ENCODE peak calls at places on chromosomes 12 and 14, in four cellular contexts. Q, P, R and I are unnamed samples.
A peak's percentile ranks its signal among the peaks of the same experiment; 100 is the strongest.

GRCh38 chr12:69653703-69654102 is 43.0 kb upstream of the LRRC10 start:
- DNase-seq in Q (peak; percentile 68), P (no peak), R (no peak), I (no peak)

GRCh38 chr14:32426596-32427408 is 97.7 kb downstream of the AKAP6 start:
- DNase-seq in Q (no peak), P (no peak), R (no peak), I (no peak)

GRCh38 chr12:6960291-6961277 is 9.4 kb downstream of the PTPN6 start:
- DNase-seq in Q (peak; percentile 33), P (peak; percentile 65), R (no peak), I (no peak)

GRCh38 chr12:57837779-57838562 is 8.6 kb downstream of the CTDSP2 start:
- DNase-seq in Q (peak; percentile 77), P (no peak), R (no peak), I (peak; percentile 77)

GRCh38 chr12:10847701-10848100 is 1.6 kb downstream of the PRR4 start:
- DNase-seq in Q (no peak), P (no peak), R (no peak), I (no peak)

GRCh38 chr14:91229743-91230200 is 14.7 kb downstream of the GPR68 start:
- DNase-seq in Q (no peak), P (no peak), R (no peak), I (no peak)

GRCh38 chr12:109134186-109134917 is 18.0 kb downstream of the ACACB start:
- DNase-seq in Q (peak; percentile 72), P (peak; percentile 73), R (no peak), I (no peak)

GRCh38 chr14:61475316-61475715 is 153.9 kb downstream of the PRKCH start:
- DNase-seq in Q (peak; percentile 90), P (no peak), R (no peak), I (no peak)

GRCh38 chr14:92108345-92109254 is 2.2 kb upstream of the ATXN3 start:
- DNase-seq in Q (no peak), P (no peak), R (no peak), I (no peak)

GRCh38 chr12:126202138-126202537 is 1136.9 kb downstream of the AACS start:
- DNase-seq in Q (no peak), P (no peak), R (no peak), I (no peak)
- TF ChIP-seq CTCF in Q (no peak), P (no peak), R (no peak), I (no peak)

DNA sequence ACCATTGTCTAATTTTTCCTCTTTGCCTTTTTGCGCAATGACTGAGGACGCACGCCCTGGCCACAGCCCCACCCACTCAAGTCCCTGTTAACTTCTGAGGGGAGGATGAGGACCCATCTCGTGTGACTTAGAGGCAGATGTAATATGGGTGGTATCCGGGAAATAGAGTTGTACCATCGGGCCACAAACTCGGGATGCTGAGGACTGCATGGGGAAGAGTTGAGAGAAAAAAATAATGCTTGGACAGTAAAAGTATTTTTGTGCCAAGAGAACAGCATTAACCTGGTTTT is 263 bp downstream of the RAD9B start:
- DNase-seq in Q (no peak), P (no peak), R (no peak), I (no peak)
- H3K4me3 ChIP-seq in Q (no peak overlapping the region), P (peak overlapping the region; percentile 97), R (peak overlapping the region; percentile 90), I (peak overlapping the region; percentile 99)

DNA sequence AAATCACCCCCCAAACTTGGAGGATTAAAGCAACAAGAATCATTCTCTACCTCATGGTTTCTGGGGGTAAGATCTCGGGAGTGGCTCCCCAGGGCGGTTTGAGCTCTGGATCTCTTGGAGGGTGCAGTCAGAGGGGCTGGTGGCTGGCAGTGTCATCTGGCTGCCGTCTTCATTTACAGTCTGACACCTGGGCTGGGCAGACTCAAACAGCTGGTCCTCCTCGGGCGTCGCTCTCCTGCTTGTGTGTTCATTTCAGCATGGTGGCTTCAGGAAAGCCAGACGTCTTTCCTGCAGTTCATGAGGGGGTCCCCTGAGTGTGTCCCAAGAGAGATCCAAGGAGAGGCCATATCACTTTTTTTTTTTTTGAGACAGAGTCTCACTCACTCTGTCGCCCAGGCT is 66.5 kb upstream of the NCOR2 start:
- DNase-seq in Q (peak; percentile 58), P (no peak), R (no peak), I (peak; percentile 65)
- H3K27ac ChIP-seq in Q (no peak overlapping the region), P (no peak overlapping the region), R (no peak overlapping the region), I (peak overlapping the region; percentile 62)

GRCh38 chr14:63543826-63544320 is 696 bp upstream of the PPP2R5E start:
- DNase-seq in Q (no peak), P (no peak), R (no peak), I (no peak)

GRCh38 chr14:63543000-63543825 is at the start of gene PPP2R5E:
- DNase-seq in Q (peak; percentile 99), P (peak; percentile 99), R (peak; percentile 99), I (peak; percentile 96)

GRCh38 chr14:63542231-63542999 is 762 bp downstream of the PPP2R5E start:
- DNase-seq in Q (no peak), P (peak; percentile 66), R (peak; percentile 20), I (no peak)

GRCh38 chr14:63545431-63545830 is 2.3 kb upstream of the PPP2R5E start:
- DNase-seq in Q (no peak), P (no peak), R (no peak), I (no peak)

DNA sequence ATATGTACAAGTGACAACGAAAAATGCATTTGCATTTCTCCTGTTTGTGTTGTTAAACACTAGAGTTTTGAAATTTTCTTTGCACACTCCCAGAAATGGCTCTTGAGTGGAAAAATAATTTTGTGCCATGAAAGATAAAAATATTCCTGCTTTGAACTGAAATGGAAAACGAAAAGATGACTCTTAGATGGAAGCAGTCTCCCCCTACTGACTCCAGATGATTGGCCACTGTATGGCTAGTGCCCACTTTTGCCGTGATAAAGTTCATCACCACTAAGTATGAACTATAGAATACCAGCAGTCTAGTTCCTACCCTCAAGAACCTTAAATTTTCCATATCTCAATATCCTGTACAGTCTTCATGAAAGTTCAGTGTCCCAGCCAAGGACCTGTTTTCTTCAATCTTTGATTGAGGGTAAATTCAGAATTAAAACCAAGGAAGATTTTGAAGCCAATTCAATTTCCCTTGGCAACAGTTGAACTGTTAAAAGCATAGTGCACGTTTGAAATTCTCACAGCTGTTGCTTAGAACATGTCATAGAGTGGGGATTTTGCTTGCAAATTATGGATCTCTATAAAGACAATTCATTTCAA is 1.6 kb upstream of the PPP2R5E start:
- DNase-seq in Q (peak; percentile 63), P (no peak), R (no peak), I (no peak)
- TF ChIP-seq CTCF in Q (peak; percentile 67), P (peak; percentile 24), R (no peak), I (peak; percentile 29)

GRCh38 chr12:95339086-95339788 is 121.6 kb downstream of the VEZT start:
- DNase-seq in Q (no peak), P (no peak), R (no peak), I (no peak)

GRCh38 chr12:95336387-95337067 is 118.9 kb downstream of the VEZT start:
- DNase-seq in Q (peak; percentile 91), P (peak; percentile 86), R (peak; percentile 75), I (peak; percentile 68)

GRCh38 chr12:95337176-95337575 is 119.6 kb downstream of the VEZT start:
- DNase-seq in Q (peak; percentile 35), P (no peak), R (no peak), I (no peak)

GRCh38 chr12:95335948-95336347 is 118.3 kb downstream of the VEZT start:
- DNase-seq in Q (peak; percentile 47), P (no peak), R (no peak), I (no peak)
- H3K4me3 ChIP-seq in Q (no peak overlapping the region), P (no peak overlapping the region), R (no peak overlapping the region), I (no peak overlapping the region)

GRCh38 chr12:116382456-116382902 is 105.0 kb upstream of the MED13L start:
- DNase-seq in Q (peak; percentile 48), P (no peak), R (no peak), I (no peak)
- H3K27ac ChIP-seq in Q (peak overlapping the region; percentile 95), P (peak overlapping the region; percentile 21), R (peak overlapping the region; percentile 68), I (peak overlapping the region; percentile 18)

GRCh38 chr14:95198320-95198719 is 41.0 kb upstream of the DICER1 start:
- DNase-seq in Q (no peak), P (no peak), R (no peak), I (no peak)

GRCh38 chr14:95197498-95198010 is 40.2 kb upstream of the DICER1 start:
- DNase-seq in Q (no peak), P (no peak), R (peak; percentile 75), I (no peak)

GRCh38 chr14:95196826-95197497 is 39.6 kb upstream of the DICER1 start:
- DNase-seq in Q (no peak), P (no peak), R (no peak), I (no peak)

GRCh38 chr14:95195031-95195430 is 37.7 kb upstream of the DICER1 start:
- DNase-seq in Q (no peak), P (no peak), R (no peak), I (no peak)

DNA sequence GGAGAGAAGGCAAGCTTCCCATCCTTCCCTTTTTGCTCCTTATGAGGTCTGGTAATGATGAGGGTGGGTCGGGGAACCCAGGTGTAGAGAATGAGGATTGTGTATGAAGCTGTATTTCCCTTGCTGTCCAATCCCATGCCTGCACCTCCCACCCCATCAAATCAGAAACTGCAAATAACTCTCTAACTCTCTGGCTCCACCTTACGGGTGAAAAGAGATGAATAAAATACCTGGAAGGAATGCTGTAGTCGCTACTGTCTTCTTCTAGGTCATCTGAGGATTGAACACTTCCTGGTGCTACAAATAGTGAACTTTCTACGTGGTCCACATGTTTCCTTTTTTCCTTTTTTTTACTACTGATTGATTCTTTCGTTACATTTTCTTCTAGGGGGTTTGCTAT is 38.9 kb upstream of the DICER1 start:
- DNase-seq in Q (no peak), P (no peak), R (no peak), I (no peak)
- TF ChIP-seq CTCF in Q (no peak), P (no peak), R (peak; percentile 43), I (peak; percentile 31)

DNA sequence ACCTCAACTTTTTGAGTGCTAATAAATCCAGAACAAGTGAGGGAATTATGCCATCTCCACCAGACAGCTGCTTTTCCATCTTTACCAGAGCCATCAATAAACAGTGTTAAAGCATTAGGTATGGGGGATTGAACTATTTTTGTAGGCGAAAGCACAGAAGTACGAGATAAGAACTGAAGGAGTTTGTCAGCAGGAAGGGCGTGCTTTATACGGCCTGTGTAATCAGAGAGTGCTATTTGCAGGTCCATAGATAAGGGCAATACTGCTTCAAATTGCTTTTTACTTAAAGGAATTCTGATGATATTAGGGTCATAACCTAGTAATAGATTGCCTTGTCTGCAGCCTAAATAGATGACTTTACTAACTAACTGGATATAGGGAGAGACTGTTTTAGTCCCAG is 20.3 kb upstream of the CLEC4E start:
- DNase-seq in Q (no peak), P (no peak), R (no peak), I (no peak)
- H3K4me3 ChIP-seq in Q (no peak overlapping the region), P (no peak overlapping the region), R (no peak overlapping the region), I (no peak overlapping the region)

GRCh38 chr14:80428171-80428570 is 216.9 kb upstream of the DIO2 start:
- DNase-seq in Q (no peak), P (no peak), R (no peak), I (no peak)

GRCh38 chr14:80426686-80427085 is 215.4 kb upstream of the DIO2 start:
- DNase-seq in Q (peak; percentile 47), P (no peak), R (no peak), I (no peak)

GRCh38 chr14:80425686-80426085 is 214.4 kb upstream of the DIO2 start:
- DNase-seq in Q (peak; percentile 93), P (no peak), R (no peak), I (no peak)

DNA sequence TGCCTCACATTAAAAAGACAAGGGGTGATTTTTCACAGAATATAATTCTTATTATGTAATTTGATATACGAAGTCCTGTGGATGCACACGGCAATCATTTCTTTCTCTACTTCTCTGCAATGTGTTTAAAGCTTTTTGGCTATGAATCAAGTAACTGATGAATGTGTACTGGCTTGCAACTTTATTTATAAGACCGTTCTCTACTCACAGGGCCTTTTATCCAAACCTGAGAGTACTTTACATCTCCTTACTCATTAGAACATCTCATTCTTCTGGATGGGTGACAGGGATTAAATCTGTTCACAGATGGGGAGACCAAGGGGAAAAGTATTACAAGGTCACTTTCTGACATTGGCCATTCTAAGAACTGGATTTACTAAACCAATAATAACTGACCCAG is 215.8 kb upstream of the DIO2 start:
- DNase-seq in Q (peak; percentile 61), P (no peak), R (no peak), I (no peak)
- H3K27ac ChIP-seq in Q (no peak overlapping the region), P (no peak overlapping the region), R (no peak overlapping the region), I (no peak overlapping the region)